ENCODE peak calls at places on chromosome 11, in nine cellular contexts. G is NCI-H1105; D is HAP-1; A is left ventricle myocardium inferior; S is activated CD4-positive, alpha-beta T cell treated with anti-CD3 and anti-CD28 coated beads for 4 hours; B is pancreas; K is HuH-7; M is HT1080; I is dermis microvascular lymphatic vessel endothelial cell. F is an unnamed sample.
A peak's percentile ranks its signal among the peaks of the same experiment; 100 is the strongest.

GRCh38 chr11:24239016-24239720 is 257.7 kb upstream of the LUZP2 start:
- DNase-seq in G (no peak), D (no peak), A (no peak), S (no peak), B (no peak), K (no peak), M (peak; percentile 48), I (no peak), F (no peak)

GRCh38 chr11:645536-645935 is 8.5 kb downstream of the DRD4 start:
- DNase-seq in G (no peak), D (no peak), A (no peak), S (no peak), B (no peak), K (no peak), M (no peak), I (no peak), F (no peak)

GRCh38 chr11:86438685-86439084 is 64.0 kb downstream of the CCDC81 start:
- DNase-seq in G (no peak), D (no peak), A (no peak), S (no peak), B (no peak), K (no peak), M (peak; percentile 81), I (no peak), F (no peak)

GRCh38 chr11:46335858-46336600 is 11.2 kb upstream of the DGKZ start:
- DNase-seq in G (no peak), D (no peak), A (no peak), S (no peak), B (no peak), K (no peak), M (no peak), I (no peak), F (no peak)

GRCh38 chr11:33802414-33802950 is 28.2 kb upstream of the FBXO3 start:
- DNase-seq in G (peak; percentile 88), D (peak; percentile 63), A (peak; percentile 24), S (no peak), B (peak; percentile 49), K (peak; percentile 15), M (peak; percentile 94), I (peak; percentile 64), F (no peak)

GRCh38 chr11:6404341-6405038 is 14.2 kb downstream of the SMPD1 start:
- DNase-seq in G (no peak), D (no peak), A (no peak), S (no peak), B (no peak), K (no peak), M (peak; percentile 18), I (no peak), F (no peak)

GRCh38 chr11:120499859-120500258 is 11.7 kb upstream of the GRIK4 start:
- DNase-seq in G (no peak), D (no peak), A (no peak), S (no peak), B (no peak), K (no peak), M (no peak), I (no peak), F (no peak)

GRCh38 chr11:104198576-104198975 is 34.6 kb upstream of the PDGFD start:
- DNase-seq in G (no peak), D (no peak), A (no peak), S (no peak), B (no peak), K (no peak), M (no peak), I (no peak), F (no peak)

GRCh38 chr11:17206448-17206847 is 1.3 kb downstream of the PIK3C2A start:
- DNase-seq in G (no peak), D (no peak), A (no peak), S (no peak), B (no peak), K (no peak), M (no peak), I (no peak), F (no peak)

GRCh38 chr11:80593981-80594380 is 1153.2 kb upstream of the TENM4 start:
- DNase-seq in G (no peak), D (peak; percentile 3), A (no peak), S (no peak), B (no peak), K (peak; percentile 3), M (peak; percentile 92), I (peak; percentile 67), F (no peak)

GRCh38 chr11:36373040-36374010 is 77.2 kb downstream of the PRR5L start:
- DNase-seq in G (no peak), D (no peak), A (no peak), S (no peak), B (no peak), K (no peak), M (no peak), I (no peak), F (no peak)

GRCh38 chr11:47243454-47243853 is 5.2 kb downstream of the ACP2 start:
- DNase-seq in G (no peak), D (no peak), A (no peak), S (no peak), B (no peak), K (no peak), M (no peak), I (no peak), F (no peak)

GRCh38 chr11:104275992-104276391 is 112.0 kb upstream of the PDGFD start:
- DNase-seq in G (no peak), D (no peak), A (no peak), S (no peak), B (no peak), K (no peak), M (peak; percentile 51), I (no peak), F (no peak)

GRCh38 chr11:45110562-45110961 is 35.9 kb upstream of the PRDM11 start:
- DNase-seq in G (peak; percentile 73), D (peak; percentile 61), A (no peak), S (peak; percentile 32), B (no peak), K (peak; percentile 69), M (peak; percentile 46), I (peak; percentile 51), F (no peak)

GRCh38 chr11:1843796-1844195 is 5.0 kb downstream of the TNNI2 start:
- DNase-seq in G (no peak), D (no peak), A (no peak), S (no peak), B (no peak), K (no peak), M (no peak), I (no peak), F (no peak)

GRCh38 chr11:45856044-45856468 is 8.8 kb downstream of the CRY2 start:
- DNase-seq in G (no peak), D (no peak), A (no peak), S (no peak), B (no peak), K (no peak), M (no peak), I (no peak), F (no peak)